ENCODE peak calls at places on chromosomes 13 and 19, in four cellular contexts. F, C, J and P are unnamed samples.

GRCh38 chr13:90968510-90968909 is 379.0 kb upstream of the MIR17HG start:
- DNase-seq in J (no peak), F (no peak), C (no peak), P (no peak)

GRCh38 chr13:24626449-24626848 is 53.8 kb upstream of the ATP12A start:
- DNase-seq in C (no peak), J (no peak), F (no peak), P (no peak)

GRCh38 chr13:48404952-48405351 is 8.0 kb downstream of the LPAR6 start:
- DNase-seq in J (no peak), C (no peak), F (no peak), P (no peak)

GRCh38 chr19:5339950-5340636 is 519 bp downstream of the PTPRS start:
- DNase-seq in J (no peak), F (no peak), C (no peak), P (no peak)

GRCh38 chr19:48393559-48394330 is at the start of gene GRIN2D:
- DNase-seq in J (no peak), F (peak; percentile 50), C (no peak), P (peak; percentile 63)

GRCh38 chr13:112890316-112891131 is 78.5 kb upstream of the MCF2L start:
- DNase-seq in F (no peak), C (no peak), J (no peak), P (no peak)

GRCh38 chr13:99642841-99643240 is 141.6 kb downstream of the TM9SF2 start:
- DNase-seq in J (no peak), C (no peak), F (no peak), P (no peak)

GRCh38 chr13:92804926-92805325 is 421.7 kb upstream of the GPC6 start:
- DNase-seq in J (no peak), C (no peak), F (no peak), P (no peak)

GRCh38 chr13:108266316-108266936 is 3.1 kb upstream of the TNFSF13B start:
- DNase-seq in F (no peak), C (no peak), J (no peak), P (no peak)

GRCh38 chr13:37202264-37202663 is 96.8 kb upstream of the CSNK1A1L start:
- DNase-seq in J (no peak), C (no peak), F (no peak), P (no peak)

GRCh38 chr13:108897955-108898354 is 268.5 kb downstream of the MYO16 start:
- DNase-seq in J (no peak), C (no peak), F (no peak), P (no peak)